ENCODE peak calls at places on chromosome 5, in four cellular contexts. X is H1, A is IMR-90, U is mesenchymal stem cell. Y is an unnamed sample.

GRCh38 chr5:141186897-141187512 is at the start of gene PCDHB9:
- DNase-seq in A (peak), U (peak), X (peak), Y (no peak)

GRCh38 chr5:112555691-112556090 is 136.6 kb upstream of the EPB41L4A start:
- DNase-seq in A (peak), U (peak), X (no peak), Y (no peak)

GRCh38 chr5:95817430-95817829 is 5.1 kb downstream of the GLRX start:
- DNase-seq in U (peak), X (no peak), A (peak), Y (peak)

GRCh38 chr5:40406426-40407211 is 273.1 kb upstream of the PTGER4 start:
- DNase-seq in A (no peak), U (peak), X (no peak), Y (no peak)

GRCh38 chr5:180318456-180319089 is 26.7 kb upstream of the MAPK9 start:
- DNase-seq in A (no peak), X (no peak), U (no peak), Y (no peak)

GRCh38 chr5:1805736-1806135 is 4.5 kb downstream of the NDUFS6 start:
- DNase-seq in X (no peak), U (no peak), A (no peak), Y (no peak)

GRCh38 chr5:95728494-95729114 is 2.5 kb upstream of the RHOBTB3 start:
- DNase-seq in A (no peak), X (no peak), U (peak), Y (peak)

GRCh38 chr5:109063223-109063622 is 315.5 kb downstream of the FER start:
- DNase-seq in U (no peak), X (no peak), A (peak), Y (no peak)

GRCh38 chr5:55226934-55227737 is at the start of gene MCIDAS:
- DNase-seq in X (peak), U (peak), A (peak), Y (no peak)

GRCh38 chr5:162096448-162096847 is 28.9 kb downstream of the GABRG2 start:
- DNase-seq in U (no peak), A (no peak), X (no peak), Y (no peak)

GRCh38 chr5:156191547-156191946 is 135.4 kb upstream of the SGCD start:
- DNase-seq in U (no peak), X (no peak), A (no peak), Y (no peak)

GRCh38 chr5:150350524-150351344 is 6.8 kb upstream of the TCOF1 start:
- DNase-seq in X (peak), U (peak), A (peak), Y (peak)

GRCh38 chr5:67636091-67636490 is 439.5 kb upstream of the CD180 start:
- DNase-seq in U (no peak), X (no peak), A (no peak), Y (no peak)

GRCh38 chr5:136734638-136735037 is 369.3 kb upstream of the TRPC7 start:
- DNase-seq in A (no peak), X (no peak), U (no peak), Y (no peak)

GRCh38 chr5:146640285-146640896 is 124.4 kb upstream of the GPR151 start:
- DNase-seq in X (no peak), A (no peak), U (no peak), Y (no peak)

GRCh38 chr5:97968346-97968745 is 785.3 kb upstream of the RIOK2 start:
- DNase-seq in A (peak), X (no peak), U (no peak), Y (no peak)

GRCh38 chr5:178201221-178201926 is 3.0 kb upstream of the HNRNPAB start:
- DNase-seq in A (peak), U (peak), X (no peak), Y (no peak)

GRCh38 chr5:125453011-125453410 is 706.6 kb upstream of the ZNF608 start:
- DNase-seq in X (no peak), A (no peak), U (no peak), Y (no peak)

GRCh38 chr5:110727025-110727314 is 499 bp upstream of the TMEM232 start:
- DNase-seq in U (no peak), A (peak), X (no peak), Y (no peak)

DNA sequence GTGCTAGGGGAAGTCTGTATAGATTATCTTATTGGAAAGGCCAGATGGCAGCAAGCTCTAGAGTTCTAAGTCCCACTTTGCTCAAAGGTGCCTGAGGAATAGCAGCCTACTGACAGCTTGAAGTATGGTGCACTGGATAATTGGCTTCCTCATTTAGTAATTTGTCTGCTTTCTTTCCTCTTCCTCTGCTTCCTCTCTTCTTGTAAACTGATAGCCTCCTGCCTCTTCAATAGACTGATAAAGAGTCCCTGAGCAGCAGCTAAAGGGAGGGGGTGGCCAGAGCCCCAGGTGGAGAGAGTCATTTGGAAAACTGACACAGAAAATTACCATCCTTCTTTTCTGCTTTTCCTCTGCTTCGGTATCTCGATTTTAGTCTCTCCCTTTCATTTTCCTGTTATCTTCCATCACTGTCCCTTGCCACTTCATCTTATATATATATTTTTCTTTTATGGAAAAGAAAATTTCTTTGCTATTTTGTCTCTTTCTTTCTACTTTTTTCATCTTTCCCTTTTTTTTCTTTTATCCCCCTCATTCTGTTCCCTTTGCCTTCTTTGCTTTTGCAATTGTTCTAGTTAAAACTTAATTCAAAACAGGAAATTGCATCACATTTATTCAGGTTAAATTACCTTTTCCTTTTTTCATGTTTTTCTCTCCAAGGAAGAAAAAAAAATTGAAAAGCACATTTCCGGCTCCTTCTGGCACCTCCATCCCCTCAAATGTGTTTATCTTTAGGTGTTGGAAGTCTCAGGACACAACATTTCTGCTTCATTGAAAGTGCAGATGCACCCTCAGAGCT is 177.1 kb downstream of the FGF1 start:
- DNase-seq in X (no peak), U (no peak), A (no peak), Y (no peak)
- H4K91ac ChIP-seq in X (no peak), U (no peak), A (no peak), Y (no peak)

GRCh38 chr5:138353550-138353893 is 1.0 kb downstream of the KDM3B start:
- DNase-seq in U (no peak), X (no peak), A (no peak), Y (no peak)
- H2BK5ac ChIP-seq in U (no peak), X (peak), A (peak), Y (peak)

GRCh38 chr5:139738777-139739611 is 56.6 kb upstream of the PSD2 start:
- DNase-seq in A (no peak), U (no peak), X (no peak), Y (no peak)
- H4K91ac ChIP-seq in A (peak), U (peak), X (peak), Y (peak)

DNA sequence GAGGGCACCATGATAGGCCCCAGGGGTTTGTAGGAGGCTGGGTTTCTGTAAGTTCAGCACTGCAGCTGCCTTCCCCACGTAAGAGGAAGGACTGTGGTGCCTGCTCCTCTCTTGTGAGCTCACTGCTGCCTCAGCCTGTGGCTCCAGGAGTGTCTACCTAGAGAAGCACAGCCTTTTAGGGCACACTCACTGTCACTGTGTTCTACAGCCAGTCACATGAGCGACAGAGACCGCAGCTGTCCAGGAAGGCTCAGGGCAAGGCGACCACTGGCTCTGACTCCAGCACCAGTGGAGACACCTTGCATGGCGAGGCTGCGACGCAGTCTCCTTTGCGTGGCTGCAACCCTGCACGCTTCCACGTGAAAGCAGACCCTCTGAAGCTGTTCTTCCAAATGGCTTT is 72.8 kb downstream of the OTULIN start:
- DNase-seq in X (no peak), U (no peak), A (no peak), Y (no peak)
- H2BK5ac ChIP-seq in X (no peak), U (no peak), A (no peak), Y (no peak)

GRCh38 chr5:6550628-6551027 is 82.2 kb downstream of the NSUN2 start:
- DNase-seq in A (no peak), U (no peak), X (no peak), Y (no peak)

GRCh38 chr5:6551955-6552313 is 80.9 kb downstream of the NSUN2 start:
- DNase-seq in U (no peak), X (no peak), A (no peak), Y (no peak)

GRCh38 chr5:6552612-6553011 is 80.2 kb downstream of the NSUN2 start:
- DNase-seq in U (no peak), A (no peak), X (no peak), Y (no peak)

GRCh38 chr5:6553986-6554385 is 78.9 kb downstream of the NSUN2 start:
- DNase-seq in U (no peak), A (no peak), X (no peak), Y (no peak)

DNA sequence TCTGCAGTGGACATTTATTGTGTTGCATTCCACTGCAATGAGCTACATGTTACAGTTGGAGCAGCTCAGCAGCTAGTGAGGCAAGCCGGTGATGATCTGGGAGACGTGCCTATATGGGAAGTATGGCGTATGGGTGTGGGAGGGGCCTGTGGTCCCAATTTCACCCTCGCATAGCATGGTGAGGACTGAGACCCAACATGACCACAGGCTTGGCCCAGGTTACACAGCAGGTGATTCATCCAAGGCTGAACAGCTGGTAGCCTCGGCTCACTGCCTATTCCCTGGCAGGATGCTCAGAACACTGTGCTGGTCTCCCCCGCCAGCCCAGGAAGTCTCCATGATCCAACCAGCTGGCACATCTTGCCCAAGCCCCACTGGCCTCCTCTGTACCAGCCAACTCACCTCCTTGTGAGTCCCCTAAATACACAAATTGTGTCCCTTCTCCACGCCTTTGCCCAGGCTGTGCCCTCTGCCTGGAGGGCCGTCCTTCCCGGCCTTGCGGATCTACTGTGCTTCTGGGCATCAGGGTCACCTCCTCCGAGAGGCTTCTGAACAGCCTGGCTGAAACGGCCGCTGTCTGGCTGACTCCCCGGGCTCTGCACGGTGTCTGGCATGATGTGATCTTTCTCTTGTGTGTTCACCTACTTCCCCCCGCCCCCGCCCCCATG is 81.4 kb downstream of the NSUN2 start:
- DNase-seq in A (no peak), X (no peak), U (no peak), Y (no peak)
- H4K91ac ChIP-seq in A (no peak), X (no peak), U (no peak), Y (no peak)

GRCh38 chr5:176647030-176647869 is at the start of gene TSPAN17:
- DNase-seq in U (peak), A (peak), X (peak), Y (peak)

GRCh38 chr5:176646049-176646706 is 1.1 kb upstream of the TSPAN17 start:
- DNase-seq in X (no peak), U (no peak), A (no peak), Y (peak)

GRCh38 chr5:176647870-176648466 is 684 bp downstream of the TSPAN17 start:
- DNase-seq in A (no peak), X (peak), U (peak), Y (no peak)

GRCh38 chr5:176644878-176645670 is 2.2 kb upstream of the TSPAN17 start:
- DNase-seq in U (no peak), X (no peak), A (no peak), Y (no peak)

DNA sequence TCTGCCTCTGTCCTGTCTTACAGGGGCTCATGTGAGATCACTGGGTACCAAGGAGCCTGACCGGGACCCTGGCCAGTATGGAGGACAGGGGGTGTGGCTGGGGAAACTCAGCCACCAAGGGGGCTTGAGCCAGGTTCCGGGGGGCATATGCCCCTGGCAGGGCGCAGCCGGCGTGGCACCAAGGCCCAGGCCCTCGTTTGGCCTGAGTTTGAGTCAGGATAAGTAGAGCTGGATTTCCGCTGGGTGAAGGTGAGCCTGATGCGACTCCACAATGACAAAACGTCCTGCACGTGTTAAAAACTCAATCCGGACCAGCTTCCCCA is 616 bp upstream of the TSPAN17 start:
- DNase-seq in U (no peak), A (no peak), X (no peak), Y (no peak)
- H2BK5ac ChIP-seq in U (peak), A (no peak), X (peak), Y (no peak)